ENCODE peak calls at places on chromosomes 3 and 15, in six cellular contexts. O, Q, Y, N, K and V are unnamed samples.

GRCh38 chr3:88779482-88779881 is 327.9 kb upstream of the EPHA3 start:
- DNase-seq in O (no peak), Q (no peak), Y (no peak), N (no peak), K (no peak), V (no peak)

GRCh38 chr3:196666001-196666867 is 26.7 kb downstream of the NRROS start:
- DNase-seq in O (no peak), Q (peak; percentile 10), Y (peak; percentile 95), N (no peak), K (peak; percentile 82), V (peak; percentile 79)

GRCh38 chr3:79872483-79872882 is 104.7 kb upstream of the ROBO1 start:
- DNase-seq in O (no peak), Q (no peak), Y (no peak), N (no peak), K (no peak), V (no peak)

GRCh38 chr15:59918994-59919951 is 84.8 kb upstream of the FOXB1 start:
- DNase-seq in O (peak; percentile 64), Q (no peak), Y (no peak), N (no peak), K (peak; percentile 93), V (no peak)

GRCh38 chr3:85560088-85560790 is 601.5 kb downstream of the CADM2 start:
- DNase-seq in O (no peak), Q (no peak), Y (no peak), N (no peak), K (peak; percentile 7), V (no peak)

GRCh38 chr15:56758770-56759449 is 25.6 kb upstream of the ZNF280D start:
- DNase-seq in O (no peak), Q (no peak), Y (no peak), N (no peak), K (peak; percentile 81), V (no peak)

GRCh38 chr3:196942915-196943277 is 568 bp upstream of the NCBP2 start:
- DNase-seq in O (no peak), Q (no peak), Y (no peak), N (peak; percentile 68), K (peak; percentile 53), V (no peak)

GRCh38 chr3:10074666-10075065 is 33.4 kb downstream of the FANCD2OS start:
- DNase-seq in O (no peak), Q (no peak), Y (no peak), N (no peak), K (peak; percentile 50), V (no peak)

GRCh38 chr3:8327739-8328138 is 173.9 kb upstream of the LMCD1 start:
- DNase-seq in O (no peak), Q (no peak), Y (no peak), N (no peak), K (no peak), V (no peak)

GRCh38 chr15:68389936-68390790 is 41.8 kb downstream of the ITGA11 start:
- DNase-seq in O (peak; percentile 46), Q (no peak), Y (no peak), N (peak; percentile 36), K (peak; percentile 35), V (no peak)

GRCh38 chr3:178140491-178140890 is 395.7 kb upstream of the KCNMB2 start:
- DNase-seq in O (no peak), Q (no peak), Y (no peak), N (no peak), K (peak; percentile 6), V (no peak)

GRCh38 chr3:23079976-23080375 is 123.2 kb upstream of the UBE2E2 start:
- DNase-seq in O (no peak), Q (peak; percentile 5), Y (no peak), N (no peak), K (no peak), V (no peak)

GRCh38 chr15:48858401-48858800 is 19.5 kb upstream of the EID1 start:
- DNase-seq in O (no peak), Q (no peak), Y (no peak), N (no peak), K (peak; percentile 70), V (no peak)

GRCh38 chr3:46293991-46294833 is 52.0 kb downstream of the CCR3 start:
- DNase-seq in O (peak; percentile 53), Q (no peak), Y (no peak), N (no peak), K (no peak), V (no peak)

GRCh38 chr3:113148307-113148703 is 63.1 kb upstream of the BOC start:
- DNase-seq in O (no peak), Q (no peak), Y (no peak), N (no peak), K (no peak), V (no peak)

GRCh38 chr3:169929830-169930519 is 18.6 kb downstream of the SAMD7 start:
- DNase-seq in O (no peak), Q (no peak), Y (no peak), N (no peak), K (no peak), V (no peak)

GRCh38 chr3:135491478-135491877 is 474.1 kb upstream of the PPP2R3A start:
- DNase-seq in O (no peak), Q (no peak), Y (peak; percentile 18), N (no peak), K (no peak), V (no peak)

GRCh38 chr3:23389089-23389488 is 186.0 kb downstream of the UBE2E2 start:
- DNase-seq in O (no peak), Q (peak; percentile 6), Y (no peak), N (no peak), K (no peak), V (peak; percentile 6)

GRCh38 chr15:55494927-55495326 is 13.1 kb downstream of the DNAAF4 start:
- DNase-seq in O (no peak), Q (no peak), Y (no peak), N (no peak), K (no peak), V (no peak)

GRCh38 chr3:180430896-180431295 is 171.1 kb upstream of the TTC14 start:
- DNase-seq in O (no peak), Q (no peak), Y (no peak), N (no peak), K (no peak), V (no peak)

GRCh38 chr3:132772252-132772651 is 50.0 kb upstream of the NPHP3 start:
- DNase-seq in O (no peak), Q (no peak), Y (no peak), N (no peak), K (no peak), V (no peak)

GRCh38 chr3:68878322-68878721 is 54.0 kb downstream of the TAFA4 start:
- DNase-seq in O (no peak), Q (no peak), Y (peak; percentile 50), N (no peak), K (peak; percentile 48), V (no peak)

GRCh38 chr3:176848431-176849214 is 348.7 kb downstream of the TBL1XR1 start:
- DNase-seq in O (no peak), Q (no peak), Y (no peak), N (no peak), K (peak; percentile 38), V (no peak)

GRCh38 chr3:128103277-128103676 is 20.3 kb downstream of the RUVBL1 start:
- DNase-seq in O (no peak), Q (no peak), Y (no peak), N (no peak), K (no peak), V (no peak)

GRCh38 chr3:128095222-128095703 is 28.3 kb downstream of the RUVBL1 start:
- DNase-seq in O (peak; percentile 37), Q (peak; percentile 76), Y (peak; percentile 75), N (peak; percentile 87), K (peak; percentile 92), V (peak; percentile 81)

GRCh38 chr3:128100126-128100525 is 23.5 kb downstream of the RUVBL1 start:
- DNase-seq in O (no peak), Q (no peak), Y (peak; percentile 59), N (no peak), K (no peak), V (no peak)

GRCh38 chr3:128098234-128098633 is 25.4 kb downstream of the RUVBL1 start:
- DNase-seq in O (no peak), Q (no peak), Y (no peak), N (no peak), K (no peak), V (no peak)

GRCh38 chr3:128100638-128101037 is 23.0 kb downstream of the RUVBL1 start:
- DNase-seq in O (no peak), Q (no peak), Y (no peak), N (no peak), K (no peak), V (no peak)
- H3K36me3 ChIP-seq in O (peaks cover 27% of the 10 kb centered on the region), Q (peaks cover 3% of the 10 kb centered on the region), Y (no peaks in the 10 kb centered on the region), N (peaks cover 60% of the 10 kb centered on the region), K (peaks cover 15% of the 10 kb centered on the region), V (peaks cover 41% of the 10 kb centered on the region)

DNA sequence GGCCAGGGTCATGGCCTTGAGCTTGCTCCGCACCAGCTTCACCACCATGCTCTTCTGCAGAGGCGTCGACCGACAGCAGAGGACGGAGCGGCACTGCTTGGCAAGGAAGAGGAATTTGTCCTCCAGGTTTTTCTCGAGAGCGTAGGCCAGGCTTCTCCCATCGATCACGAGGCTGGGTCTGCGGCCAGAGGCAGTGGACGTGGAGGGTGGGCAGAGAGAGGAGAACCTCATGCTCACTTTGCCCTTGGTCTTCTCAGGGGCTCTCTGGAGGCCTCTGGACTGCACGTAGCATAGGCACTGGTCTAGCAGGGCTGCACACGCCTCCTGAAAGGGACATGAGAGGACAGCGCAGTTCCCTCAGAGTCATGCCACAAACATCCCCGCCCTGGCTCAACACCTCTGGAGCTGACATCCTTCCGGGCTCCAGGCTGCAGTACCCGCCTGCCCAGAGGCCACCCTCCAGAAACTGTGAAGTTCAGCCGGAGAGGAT is 168.3 kb downstream of the ATP10A start:
- DNase-seq in O (no peak), Q (no peak), Y (no peak), N (peak; percentile 47), K (no peak), V (no peak)
- H3K27me3 ChIP-seq in O (no peaks in the 10 kb centered on the region), Q (no peaks in the 10 kb centered on the region), Y (no peaks in the 10 kb centered on the region), N (no peaks in the 10 kb centered on the region), K (no peaks in the 10 kb centered on the region), V (no peaks in the 10 kb centered on the region)

GRCh38 chr3:128080323-128080898 is 28.2 kb downstream of the SEC61A1 start:
- DNase-seq in O (no peak), Q (no peak), Y (no peak), N (no peak), K (peak; percentile 93), V (no peak)

GRCh38 chr3:128083396-128083795 is 31.2 kb downstream of the SEC61A1 start:
- DNase-seq in O (no peak), Q (no peak), Y (peak; percentile 16), N (peak; percentile 61), K (no peak), V (peak; percentile 68)

GRCh38 chr3:128082545-128082944 is 30.3 kb downstream of the SEC61A1 start:
- DNase-seq in O (no peak), Q (no peak), Y (no peak), N (peak; percentile 29), K (no peak), V (no peak)

GRCh38 chr3:128081226-128081625 is 29.0 kb downstream of the SEC61A1 start:
- DNase-seq in O (no peak), Q (no peak), Y (no peak), N (peak; percentile 35), K (no peak), V (no peak)

DNA sequence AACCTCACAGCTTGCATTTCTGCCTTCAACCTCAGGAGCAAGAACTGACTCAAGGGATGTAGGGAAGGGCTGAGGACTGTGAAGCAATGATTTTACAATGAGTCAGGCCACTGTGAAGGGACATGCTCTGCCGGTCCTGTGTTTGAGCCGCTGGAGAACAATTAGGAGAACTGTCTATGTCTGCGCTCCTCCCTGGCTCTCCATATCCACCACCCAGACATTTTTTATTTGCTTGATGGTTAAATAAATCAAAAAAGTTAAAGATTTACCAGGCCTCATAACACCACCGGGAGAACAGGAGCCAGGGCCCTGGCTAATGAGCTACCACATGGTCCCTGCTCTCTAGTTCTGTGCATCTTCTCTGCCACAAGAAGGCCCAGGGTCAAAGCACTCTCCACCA is 29.6 kb downstream of the SEC61A1 start:
- DNase-seq in O (no peak), Q (peak; percentile 9), Y (no peak), N (no peak), K (peak; percentile 88), V (no peak)
- H3K36me3 ChIP-seq in O (peaks cover 35% of the 10 kb centered on the region), Q (no peaks in the 10 kb centered on the region), Y (no peaks in the 10 kb centered on the region), N (no peaks in the 10 kb centered on the region), K (no peaks in the 10 kb centered on the region), V (peaks cover 43% of the 10 kb centered on the region)

GRCh38 chr15:66133247-66133646 is 120.3 kb downstream of the MEGF11 start:
- DNase-seq in O (no peak), Q (no peak), Y (no peak), N (no peak), K (no peak), V (no peak)
- H3K27me3 ChIP-seq in O (no peaks in the 10 kb centered on the region), Q (no peaks in the 10 kb centered on the region), Y (no peaks in the 10 kb centered on the region), N (no peaks in the 10 kb centered on the region), K (peaks cover 80% of the 10 kb centered on the region), V (no peaks in the 10 kb centered on the region)